ENCODE peak calls at places on chromosomes 5 and 9, in seven cellular contexts. D is heart right ventricle, Y is fibroblast of pulmonary artery, Z is AG04449, V is A549, C is kidney epithelial cell, J is mammary epithelial cell. W is an unnamed sample.

GRCh38 chr9:98708103-98708932 is 417 bp downstream of the GABBR2 start:
- DNase-seq in Z (no peak), C (no peak), Y (no peak), J (no peak), D (no peak), V (no peak), W (no peak)

GRCh38 chr5:9715891-9716335 is 85.8 kb upstream of the TAS2R1 start:
- DNase-seq in J (no peak), Y (peak; percentile 41), C (no peak), D (no peak), Z (no peak), V (no peak), W (no peak)

GRCh38 chr9:75235632-75236031 is 147.3 kb downstream of the OSTF1 start:
- DNase-seq in Y (peak; percentile 3), V (no peak), D (no peak), Z (no peak), C (no peak), J (peak; percentile 81), W (no peak)

GRCh38 chr9:26458054-26458453 is 434.5 kb downstream of the CAAP1 start:
- DNase-seq in D (no peak), Z (no peak), J (no peak), C (no peak), V (no peak), Y (no peak), W (no peak)

GRCh38 chr9:134725605-134725940 is 84.0 kb downstream of the COL5A1 start:
- DNase-seq in Y (no peak), D (no peak), Z (no peak), V (no peak), J (no peak), C (no peak), W (no peak)

GRCh38 chr9:20015427-20015931 is 226.6 kb upstream of the SLC24A2 start:
- DNase-seq in J (no peak), Y (no peak), D (no peak), Z (no peak), V (no peak), C (no peak), W (no peak)

GRCh38 chr9:99814359-99814758 is 7.3 kb upstream of the NR4A3 start:
- DNase-seq in C (no peak), V (no peak), D (no peak), Y (no peak), J (no peak), Z (no peak), W (no peak)

GRCh38 chr5:110099562-110099961 is 409.8 kb downstream of the MAN2A1 start:
- DNase-seq in C (no peak), D (no peak), J (no peak), Y (no peak), Z (no peak), V (no peak), W (no peak)

GRCh38 chr5:56480305-56481146 is 247.4 kb upstream of the ANKRD55 start:
- DNase-seq in V (no peak), D (peak; percentile 75), C (no peak), J (peak; percentile 65), Y (peak; percentile 77), Z (no peak), W (peak; percentile 37)

GRCh38 chr5:151592855-151593408 is 1.8 kb upstream of the FAT2 start:
- DNase-seq in V (no peak), J (no peak), C (no peak), D (no peak), Y (no peak), Z (no peak), W (no peak)

GRCh38 chr5:181188700-181189362 is 16.2 kb downstream of the TRIM7 start:
- DNase-seq in C (no peak), Z (no peak), Y (peak; percentile 85), D (peak; percentile 48), J (peak; percentile 68), V (no peak), W (peak; percentile 81)

GRCh38 chr9:134585746-134586706 is 55.6 kb upstream of the COL5A1 start:
- DNase-seq in Z (no peak), C (no peak), D (no peak), V (peak; percentile 92), J (peak; percentile 6), Y (peak; percentile 52), W (no peak)

GRCh38 chr9:115877852-115878450 is 275.6 kb upstream of the PAPPA start:
- DNase-seq in C (no peak), Y (no peak), J (no peak), D (no peak), Z (no peak), V (no peak), W (no peak)

GRCh38 chr9:13568446-13568845 is 289.0 kb upstream of the MPDZ start:
- DNase-seq in C (no peak), V (no peak), Y (peak; percentile 43), D (no peak), Z (no peak), J (no peak), W (no peak)

GRCh38 chr5:39137391-39138181 is 63.4 kb upstream of the RICTOR start:
- DNase-seq in D (no peak), V (peak; percentile 23), Z (no peak), J (no peak), C (no peak), Y (no peak), W (no peak)

GRCh38 chr9:12684923-12685468 is 8.2 kb upstream of the TYRP1 start:
- DNase-seq in Z (no peak), J (no peak), V (no peak), C (no peak), Y (peak; percentile 63), D (no peak), W (no peak)

GRCh38 chr5:107367480-107367879 is 303.3 kb downstream of the EFNA5 start:
- DNase-seq in C (no peak), D (no peak), Y (no peak), V (no peak), Z (no peak), J (no peak), W (no peak)

GRCh38 chr5:102916114-102916513 is 161.0 kb downstream of the PAM start:
- DNase-seq in Y (no peak), J (no peak), D (no peak), Z (no peak), V (no peak), C (no peak), W (no peak)

GRCh38 chr9:80156262-80156661 is 584.5 kb downstream of the TLE4 start:
- DNase-seq in J (no peak), D (no peak), V (no peak), C (no peak), Y (no peak), Z (no peak), W (no peak)

GRCh38 chr9:127575875-127576778 is 36.0 kb upstream of the STXBP1 start:
- DNase-seq in D (no peak), V (no peak), C (no peak), Y (no peak), J (no peak), Z (no peak), W (no peak)

GRCh38 chr9:131464354-131465000 is 38.2 kb upstream of the POMT1 start:
- DNase-seq in V (no peak), Y (peak; percentile 35), D (no peak), J (no peak), C (no peak), Z (no peak), W (no peak)

GRCh38 chr9:107948086-107948485 is 458.5 kb upstream of the KLF4 start:
- DNase-seq in D (no peak), J (no peak), Z (no peak), C (no peak), Y (no peak), V (no peak), W (no peak)

GRCh38 chr5:65721050-65721774 is 697 bp downstream of the SGTB start:
- DNase-seq in C (no peak), D (peak; percentile 64), V (peak; percentile 45), J (peak; percentile 46), Y (peak; percentile 75), Z (no peak), W (peak; percentile 20)

GRCh38 chr9:138075961-138076649 is 198.5 kb downstream of the CACNA1B start:
- DNase-seq in D (no peak), Z (no peak), J (no peak), C (no peak), Y (no peak), V (no peak), W (no peak)

GRCh38 chr5:91382530-91383026 is 539 bp downstream of the ARRDC3 start:
- DNase-seq in D (no peak), V (no peak), J (peak; percentile 35), Z (no peak), Y (peak; percentile 64), C (no peak), W (no peak)

GRCh38 chr9:113154471-113154870 is 3.7 kb downstream of the SLC31A2 start:
- DNase-seq in Z (no peak), Y (peak; percentile 26), D (no peak), V (no peak), J (peak; percentile 86), C (peak; percentile 61), W (no peak)

GRCh38 chr5:122408592-122409219 is 96.7 kb downstream of the SNCAIP start:
- DNase-seq in V (no peak), J (no peak), Z (no peak), Y (no peak), C (no peak), D (no peak), W (no peak)

DNA sequence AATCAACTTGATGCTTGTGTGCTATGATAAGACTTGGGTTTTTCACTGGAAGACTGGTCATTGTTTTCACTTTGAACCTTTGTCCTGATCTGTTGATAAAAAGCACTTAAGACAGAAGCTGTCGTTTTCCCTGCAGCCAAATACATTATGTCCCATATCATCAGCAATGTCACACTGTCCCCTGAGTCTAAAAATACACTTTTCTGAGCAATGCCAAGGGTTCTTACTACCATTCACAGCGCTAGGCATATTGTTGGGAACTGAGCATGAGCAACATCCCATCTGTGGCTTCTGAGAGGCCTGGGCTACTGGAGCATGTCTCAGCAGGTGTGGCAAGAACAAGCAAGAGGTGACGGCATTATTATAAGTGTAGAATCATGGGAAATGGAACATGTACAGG is 81.8 kb downstream of the SEMA6A start:
- DNase-seq in V (no peak), C (no peak), Z (no peak), J (peak; percentile 89), Y (no peak), D (no peak), W (no peak)
- TF ChIP-seq CTCF in V (no peak), C (no peak), Z (no peak), J (no peak), Y (no peak), D (no peak), W (no peak)

GRCh38 chr9:95506438-95506691 is 10.4 kb downstream of the PTCH1 start:
- DNase-seq in Z (no peak), C (no peak), D (no peak), J (peak; percentile 41), V (peak; percentile 27), Y (peak; percentile 55), W (peak; percentile 34)
- TF ChIP-seq CTCF in Z (no peak), C (no peak), D (no peak), J (no peak), V (no peak), Y (no peak), W (no peak)

DNA sequence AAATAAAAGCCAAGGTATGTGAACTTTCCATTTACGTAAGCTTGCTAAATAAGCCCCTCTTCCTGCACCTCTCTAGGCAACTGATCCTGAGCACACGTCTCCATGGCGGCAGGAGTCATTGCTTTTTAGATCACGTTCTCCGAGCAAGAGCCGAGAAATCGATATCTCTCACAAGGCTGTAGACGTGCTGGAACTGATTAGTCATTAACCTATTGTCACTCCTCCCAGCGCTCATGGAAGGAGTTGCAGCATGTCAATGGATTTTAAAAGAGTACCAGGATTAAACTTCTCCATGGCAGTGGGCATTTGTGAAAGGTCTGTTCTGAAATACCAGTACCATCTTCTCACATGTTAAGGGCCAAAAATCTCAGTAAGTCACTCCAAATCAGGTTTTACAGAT is 4.7 kb upstream of the ADCY2 start:
- DNase-seq in D (no peak), C (no peak), Z (no peak), V (no peak), Y (no peak), J (no peak), W (no peak)
- TF ChIP-seq CTCF in D (no peak), C (no peak), Z (no peak), V (no peak), Y (no peak), J (no peak), W (no peak)

GRCh38 chr9:136206602-136207333 is 1.8 kb upstream of the LHX3 start:
- DNase-seq in V (no peak), J (no peak), D (no peak), C (no peak), Y (no peak), Z (no peak), W (no peak)
- TF ChIP-seq CTCF in V (no peak), J (no peak), D (no peak), C (no peak), Y (no peak), Z (no peak), W (no peak)